ENCODE peak calls at places on chromosomes 16 and 17, in five cellular contexts. H is stimulated activated CD4-positive, alpha-beta T cell treated with anti-CD3 and anti-CD28 coated beads, Interleukin-2, amount 100 ng/mL, for 24 hours; Z is cardiac septum; N is skeletal muscle cell; Q is H4. G is an unnamed sample.
A peak's percentile ranks its signal among the peaks of the same experiment; 100 is the strongest.

GRCh38 chr17:40484973-40485530 is 16.4 kb downstream of the TNS4 start:
- DNase-seq in Q (no peak), N (no peak), Z (no peak), H (no peak), G (no peak)

GRCh38 chr17:68455756-68456528 is 1.4 kb downstream of the WIPI1 start:
- DNase-seq in Z (no peak), H (no peak), Q (peak; percentile 48), N (peak; percentile 73), G (no peak)

GRCh38 chr17:4657678-4658077 is 16.2 kb upstream of the ALOX15 start:
- DNase-seq in H (no peak), Q (no peak), N (no peak), Z (no peak), G (no peak)

GRCh38 chr17:76884995-76885896 is 17.0 kb downstream of the MGAT5B start:
- DNase-seq in Q (no peak), Z (no peak), H (no peak), N (no peak), G (no peak)

GRCh38 chr17:49022391-49022941 is 25.3 kb downstream of the IGF2BP1 start:
- DNase-seq in Q (peak; percentile 53), N (no peak), Z (no peak), H (no peak), G (peak; percentile 82)

GRCh38 chr17:17830740-17831207 is 6.0 kb downstream of the SREBF1 start:
- DNase-seq in Z (no peak), N (no peak), H (no peak), Q (no peak), G (no peak)

GRCh38 chr16:3998793-3999478 is 117.3 kb downstream of the ADCY9 start:
- DNase-seq in Z (no peak), H (no peak), N (no peak), Q (no peak), G (no peak)

GRCh38 chr16:29992371-29992967 is 2.9 kb downstream of the HIRIP3 start:
- DNase-seq in H (no peak), N (no peak), Z (no peak), Q (no peak), G (no peak)

GRCh38 chr16:8660841-8661301 is 13.5 kb upstream of the ABAT start:
- DNase-seq in H (peak; percentile 68), N (no peak), Q (peak; percentile 58), Z (no peak), G (peak; percentile 21)

GRCh38 chr17:51850206-51850605 is 308.3 kb downstream of the CA10 start:
- DNase-seq in N (no peak), H (no peak), Q (no peak), Z (no peak), G (no peak)

GRCh38 chr17:57130708-57131461 is 45.8 kb downstream of the AKAP1 start:
- DNase-seq in H (peak; percentile 86), N (peak; percentile 25), Q (peak; percentile 74), Z (no peak), G (peak; percentile 18)

GRCh38 chr16:86078121-86078600 is 179.2 kb downstream of the IRF8 start:
- DNase-seq in Z (no peak), N (no peak), Q (no peak), H (no peak), G (no peak)

GRCh38 chr17:66935717-66936116 is 28.8 kb upstream of the CACNG4 start:
- DNase-seq in Z (no peak), N (no peak), Q (no peak), H (no peak), G (no peak)

GRCh38 chr17:79947351-79948031 is 88.2 kb downstream of the TBC1D16 start:
- DNase-seq in N (peak; percentile 16), Q (peak; percentile 98), Z (peak; percentile 58), H (no peak), G (no peak)

GRCh38 chr17:2056221-2057129 is 1.6 kb downstream of the HIC1 start:
- DNase-seq in Q (no peak), N (no peak), H (no peak), Z (no peak), G (no peak)

GRCh38 chr16:68839831-68840230 is 3.5 kb upstream of the TANGO6 start:
- DNase-seq in Q (no peak), H (no peak), N (no peak), Z (no peak), G (no peak)

GRCh38 chr17:4956493-4957061 is 5.7 kb downstream of the ENO3 start:
- DNase-seq in Q (no peak), Z (no peak), N (no peak), H (peak; percentile 60), G (no peak)

G was measured in retinal pigment epithelial cell.